ENCODE peak calls at places on chromosome 4, in seven cellular contexts. A is AG04449, O is T-helper 2 cell, N is anterior cingulate cortex, P is left kidney, U is left colon, R is transverse colon. C is an unnamed sample.

GRCh38 chr4:40055379-40055872 is 1.2 kb upstream of the N4BP2 start:
- DNase-seq in A (no peak), R (no peak), P (no peak), U (no peak), N (no peak), O (peak), C (peak)

GRCh38 chr4:54005475-54005874 is 58.9 kb downstream of the CHIC2 start:
- DNase-seq in R (no peak), P (no peak), A (no peak), N (no peak), O (no peak), U (no peak), C (peak)

GRCh38 chr4:48222491-48222890 is 47.1 kb downstream of the TEC start:
- DNase-seq in A (no peak), O (no peak), U (no peak), P (peak), N (no peak), R (no peak), C (no peak)

GRCh38 chr4:2746891-2747695 is 9.0 kb downstream of the TNIP2 start:
- DNase-seq in N (no peak), U (no peak), P (no peak), A (no peak), R (no peak), O (no peak), C (no peak)

GRCh38 chr4:153223935-153224334 is 19.7 kb downstream of the TRIM2 start:
- DNase-seq in R (no peak), P (peak), N (no peak), O (no peak), A (no peak), U (no peak), C (peak)

GRCh38 chr4:137310593-137311490 is 221.5 kb downstream of the PCDH18 start:
- DNase-seq in O (no peak), R (no peak), N (no peak), A (peak), U (no peak), P (no peak), C (peak)

GRCh38 chr4:19133315-19133714 is 1111.8 kb upstream of the LCORL start:
- DNase-seq in O (no peak), U (no peak), A (no peak), N (no peak), R (no peak), P (no peak), C (no peak)

GRCh38 chr4:77443941-77444340 is 161.7 kb upstream of the CXCL13 start:
- DNase-seq in P (no peak), N (no peak), A (peak), O (no peak), R (no peak), U (no peak), C (no peak)

GRCh38 chr4:79917246-79917645 is 155.8 kb downstream of the ANTXR2 start:
- DNase-seq in R (peak), A (peak), O (peak), N (no peak), P (peak), U (no peak), C (peak)

GRCh38 chr4:185369729-185370128 is 26.0 kb downstream of the LRP2BP start:
- DNase-seq in U (no peak), R (no peak), P (no peak), O (no peak), N (no peak), A (no peak), C (no peak)

GRCh38 chr4:78059524-78059889 is 2.4 kb downstream of the FRAS1 start:
- DNase-seq in P (peak), O (no peak), R (peak), A (peak), U (peak), N (peak), C (peak)

GRCh38 chr4:150960818-150961217 is 54.3 kb downstream of the LRBA start:
- DNase-seq in P (no peak), N (no peak), O (no peak), R (no peak), U (no peak), A (no peak), C (no peak)

GRCh38 chr4:178296669-178297068 is 854.4 kb upstream of the AGA start:
- DNase-seq in A (no peak), R (no peak), O (no peak), U (no peak), N (no peak), P (no peak), C (no peak)

GRCh38 chr4:1043658-1044468 is 32.4 kb downstream of the FGFRL1 start:
- DNase-seq in A (peak), P (peak), N (peak), O (no peak), R (peak), U (peak), C (peak)

GRCh38 chr4:6938237-6938636 is 28.6 kb downstream of the TBC1D14 start:
- DNase-seq in P (no peak), O (no peak), A (no peak), R (no peak), N (no peak), U (peak), C (no peak)

GRCh38 chr4:19776929-19777328 is 474.8 kb upstream of the SLIT2 start:
- DNase-seq in O (no peak), U (no peak), N (no peak), R (no peak), P (no peak), A (no peak), C (peak)

GRCh38 chr4:181613210-181613609 is 630.0 kb upstream of the TENM3 start:
- DNase-seq in U (no peak), R (no peak), O (no peak), N (no peak), P (no peak), A (no peak), C (no peak)

GRCh38 chr4:98626350-98626749 is 32.1 kb downstream of the TSPAN5 start:
- DNase-seq in R (no peak), U (no peak), O (no peak), N (no peak), A (peak), P (no peak), C (peak)

GRCh38 chr4:120902925-120903324 is 19.6 kb downstream of the PRDM5 start:
- DNase-seq in O (no peak), A (no peak), U (no peak), P (no peak), N (no peak), R (no peak), C (no peak)

GRCh38 chr4:26533685-26534084 is 43.4 kb upstream of the CCKAR start:
- DNase-seq in P (no peak), A (no peak), O (no peak), R (no peak), N (no peak), U (no peak), C (no peak)

GRCh38 chr4:3193531-3194203 is 55.3 kb upstream of the MSANTD1 start:
- DNase-seq in U (no peak), O (peak), P (no peak), A (no peak), R (no peak), N (no peak), C (peak)